ENCODE peak calls at places on chromosome 17, in five cellular contexts. One of them, this sample, is unnamed.

GRCh38 chr17:73371846-73372245 is 60.0 kb upstream of the CDC42EP4 start:
- DNase-seq in ascending aorta: no peak
- DNase-seq in CD8-positive, alpha-beta memory T cell: no peak
- DNase-seq in pancreas: no peak
- DNase-seq in neural progenitor cell: no peak
- DNase-seq in this sample: no peak

GRCh38 chr17:33811984-33812383 is 443.1 kb upstream of the CCL2 start:
- DNase-seq in ascending aorta: no peak
- DNase-seq in CD8-positive, alpha-beta memory T cell: no peak
- DNase-seq in pancreas: no peak
- DNase-seq in neural progenitor cell: no peak
- DNase-seq in this sample: no peak

GRCh38 chr17:41360291-41360995 is 9.2 kb downstream of the KRT33B start:
- DNase-seq in ascending aorta: no peak
- DNase-seq in CD8-positive, alpha-beta memory T cell: no peak
- DNase-seq in pancreas: no peak
- DNase-seq in neural progenitor cell: no peak
- DNase-seq in this sample: no peak

GRCh38 chr17:6713130-6713917 is at the start of gene SLC13A5:
- DNase-seq in ascending aorta: no peak
- DNase-seq in CD8-positive, alpha-beta memory T cell: no peak
- DNase-seq in pancreas: no peak
- DNase-seq in neural progenitor cell: peak; percentile 93
- DNase-seq in this sample: no peak

GRCh38 chr17:17055286-17056166 is 13.3 kb downstream of the MPRIP start:
- DNase-seq in ascending aorta: no peak
- DNase-seq in CD8-positive, alpha-beta memory T cell: no peak
- DNase-seq in pancreas: peak; percentile 30
- DNase-seq in neural progenitor cell: no peak
- DNase-seq in this sample: no peak

GRCh38 chr17:70905796-70906195 is 736.5 kb downstream of the KCNJ2 start:
- DNase-seq in ascending aorta: peak; percentile 11
- DNase-seq in CD8-positive, alpha-beta memory T cell: no peak
- DNase-seq in pancreas: no peak
- DNase-seq in neural progenitor cell: no peak
- DNase-seq in this sample: no peak

GRCh38 chr17:51703364-51704341 is 443.3 kb downstream of the UTP18 start:
- DNase-seq in ascending aorta: no peak
- DNase-seq in CD8-positive, alpha-beta memory T cell: no peak
- DNase-seq in pancreas: peak; percentile 56
- DNase-seq in neural progenitor cell: no peak
- DNase-seq in this sample: no peak

GRCh38 chr17:21358682-21359482 is 17.3 kb upstream of the KCNJ12 start:
- DNase-seq in ascending aorta: no peak
- DNase-seq in CD8-positive, alpha-beta memory T cell: no peak
- DNase-seq in pancreas: no peak
- DNase-seq in neural progenitor cell: no peak
- DNase-seq in this sample: no peak

GRCh38 chr17:78745407-78746088 is 36.5 kb downstream of the CYTH1 start:
- DNase-seq in ascending aorta: no peak
- DNase-seq in CD8-positive, alpha-beta memory T cell: peak; percentile 61
- DNase-seq in pancreas: peak; percentile 35
- DNase-seq in neural progenitor cell: peak; percentile 56
- DNase-seq in this sample: no peak

GRCh38 chr17:40648326-40648968 is 829 bp upstream of the SMARCE1 start:
- DNase-seq in ascending aorta: no peak
- DNase-seq in CD8-positive, alpha-beta memory T cell: no peak
- DNase-seq in pancreas: no peak
- DNase-seq in neural progenitor cell: peak; percentile 83
- DNase-seq in this sample: no peak

GRCh38 chr17:19805006-19805405 is 56.9 kb upstream of the ALDH3A1 start:
- DNase-seq in ascending aorta: no peak
- DNase-seq in CD8-positive, alpha-beta memory T cell: no peak
- DNase-seq in pancreas: no peak
- DNase-seq in neural progenitor cell: no peak
- DNase-seq in this sample: no peak

GRCh38 chr17:79171152-79171551 is 96.5 kb downstream of the ENGASE start:
- DNase-seq in ascending aorta: no peak
- DNase-seq in CD8-positive, alpha-beta memory T cell: no peak
- DNase-seq in pancreas: no peak
- DNase-seq in neural progenitor cell: no peak
- DNase-seq in this sample: no peak

GRCh38 chr17:7486181-7486580 is 2.0 kb downstream of the POLR2A start:
- DNase-seq in ascending aorta: no peak
- DNase-seq in CD8-positive, alpha-beta memory T cell: no peak
- DNase-seq in pancreas: no peak
- DNase-seq in neural progenitor cell: peak; percentile 24
- DNase-seq in this sample: no peak

GRCh38 chr17:58315281-58315711 is 13.3 kb downstream of the TSPOAP1 start:
- DNase-seq in ascending aorta: no peak
- DNase-seq in CD8-positive, alpha-beta memory T cell: no peak
- DNase-seq in pancreas: peak; percentile 5
- DNase-seq in neural progenitor cell: no peak
- DNase-seq in this sample: no peak

GRCh38 chr17:28326114-28326513 is 7.1 kb downstream of the TMEM97 start:
- DNase-seq in ascending aorta: no peak
- DNase-seq in CD8-positive, alpha-beta memory T cell: no peak
- DNase-seq in pancreas: peak; percentile 43
- DNase-seq in neural progenitor cell: no peak
- DNase-seq in this sample: no peak

GRCh38 chr17:364766-365165 is 12.2 kb upstream of the RPH3AL start:
- DNase-seq in ascending aorta: no peak
- DNase-seq in CD8-positive, alpha-beta memory T cell: no peak
- DNase-seq in pancreas: no peak
- DNase-seq in neural progenitor cell: no peak
- DNase-seq in this sample: no peak

GRCh38 chr17:12680407-12680897 is 14.8 kb downstream of the MYOCD start:
- DNase-seq in ascending aorta: no peak
- DNase-seq in CD8-positive, alpha-beta memory T cell: no peak
- DNase-seq in pancreas: no peak
- DNase-seq in neural progenitor cell: peak; percentile 12
- DNase-seq in this sample: no peak

GRCh38 chr17:4965311-4965986 is 2.2 kb downstream of the SPAG7 start:
- DNase-seq in ascending aorta: no peak
- DNase-seq in CD8-positive, alpha-beta memory T cell: no peak
- DNase-seq in pancreas: no peak
- DNase-seq in neural progenitor cell: no peak
- DNase-seq in this sample: no peak
- H3K4me3 ChIP-seq in ascending aorta: peak overlapping the region; percentile 77
- H3K4me3 ChIP-seq in CD8-positive, alpha-beta memory T cell: no peak overlapping the region
- H3K4me3 ChIP-seq in pancreas: no peak overlapping the region
- H3K4me3 ChIP-seq in neural progenitor cell: no peak overlapping the region
- H3K4me3 ChIP-seq in this sample: no peak overlapping the region

DNA sequence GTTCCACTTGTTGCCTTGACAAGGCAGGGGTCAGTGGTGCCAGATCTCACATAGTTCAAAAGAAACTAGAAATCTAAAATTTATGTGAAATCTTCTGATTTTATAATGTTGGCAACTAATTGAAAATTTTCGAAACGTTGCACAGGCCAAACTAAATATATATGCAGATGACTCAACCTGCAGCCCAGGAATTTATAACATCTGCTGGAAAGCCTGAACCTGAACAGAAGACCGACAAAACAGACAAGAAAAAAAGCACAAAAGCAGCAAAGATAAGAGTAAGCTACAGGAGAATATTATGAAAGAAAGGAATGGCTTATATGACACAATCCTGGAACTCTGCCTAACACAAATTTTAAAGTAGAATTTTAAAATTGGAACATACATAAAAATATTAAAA is 207.6 kb downstream of the CEP112 start:
- DNase-seq in ascending aorta: no peak
- DNase-seq in CD8-positive, alpha-beta memory T cell: no peak
- DNase-seq in pancreas: no peak
- DNase-seq in neural progenitor cell: no peak
- DNase-seq in this sample: no peak
- H3K4me3 ChIP-seq in ascending aorta: no peak overlapping the region
- H3K4me3 ChIP-seq in CD8-positive, alpha-beta memory T cell: no peak overlapping the region
- H3K4me3 ChIP-seq in pancreas: no peak overlapping the region
- H3K4me3 ChIP-seq in neural progenitor cell: no peak overlapping the region
- H3K4me3 ChIP-seq in this sample: no peak overlapping the region

GRCh38 chr17:30377574-30377973 is 1.2 kb upstream of the CPD start:
- DNase-seq in ascending aorta: no peak
- DNase-seq in CD8-positive, alpha-beta memory T cell: no peak
- DNase-seq in pancreas: no peak
- DNase-seq in neural progenitor cell: no peak
- DNase-seq in this sample: no peak
- H3K4me3 ChIP-seq in ascending aorta: peak overlapping the region; percentile 90
- H3K4me3 ChIP-seq in CD8-positive, alpha-beta memory T cell: peak overlapping the region; percentile 94
- H3K4me3 ChIP-seq in pancreas: no peak overlapping the region
- H3K4me3 ChIP-seq in neural progenitor cell: no peak overlapping the region
- H3K4me3 ChIP-seq in this sample: no peak overlapping the region

DNA sequence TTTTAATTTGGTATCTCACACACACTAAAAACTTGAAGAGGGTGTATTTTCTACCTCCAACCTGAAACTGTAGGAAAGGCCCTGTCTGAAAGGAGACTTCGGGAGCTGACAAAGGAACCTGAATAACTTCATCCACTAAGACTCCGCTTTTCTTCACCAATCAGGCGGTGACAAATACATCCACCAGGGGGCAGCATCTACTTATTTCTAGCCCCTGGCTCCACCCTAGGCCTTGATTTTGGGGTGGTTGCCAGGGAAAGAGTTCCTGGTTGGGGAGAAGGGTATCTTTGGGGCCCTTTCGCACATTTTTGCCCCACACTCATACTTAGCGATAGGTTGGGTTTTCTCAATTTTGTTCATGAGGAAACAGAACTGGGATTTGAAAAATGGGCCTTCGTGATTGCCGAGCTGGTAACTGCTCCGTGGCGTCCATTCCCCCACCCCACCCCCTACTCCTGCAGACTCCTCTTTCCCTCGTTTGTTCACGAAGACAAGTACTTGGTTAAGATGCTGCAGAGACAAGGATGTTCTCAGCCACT is 4.8 kb upstream of the ARL4D start:
- DNase-seq in ascending aorta: peak; percentile 46
- DNase-seq in CD8-positive, alpha-beta memory T cell: peak; percentile 85
- DNase-seq in pancreas: peak; percentile 95
- DNase-seq in neural progenitor cell: peak; percentile 92
- DNase-seq in this sample: peak; percentile 25
- H3K4me3 ChIP-seq in ascending aorta: peak overlapping the region; percentile 34
- H3K4me3 ChIP-seq in CD8-positive, alpha-beta memory T cell: no peak overlapping the region
- H3K4me3 ChIP-seq in pancreas: no peak overlapping the region
- H3K4me3 ChIP-seq in neural progenitor cell: no peak overlapping the region
- H3K4me3 ChIP-seq in this sample: no peak overlapping the region

GRCh38 chr17:81889602-81890001 is 1.8 kb downstream of the ALYREF start:
- DNase-seq in ascending aorta: no peak
- DNase-seq in CD8-positive, alpha-beta memory T cell: no peak
- DNase-seq in pancreas: no peak
- DNase-seq in neural progenitor cell: no peak
- DNase-seq in this sample: no peak
- H3K4me3 ChIP-seq in ascending aorta: peak overlapping the region; percentile 96
- H3K4me3 ChIP-seq in CD8-positive, alpha-beta memory T cell: no peak overlapping the region
- H3K4me3 ChIP-seq in pancreas: no peak overlapping the region
- H3K4me3 ChIP-seq in neural progenitor cell: peak overlapping the region; percentile 87
- H3K4me3 ChIP-seq in this sample: peak overlapping the region; percentile 64

GRCh38 chr17:50026901-50027638 is 28.8 kb upstream of the ITGA3 start:
- DNase-seq in ascending aorta: peak; percentile 37
- DNase-seq in CD8-positive, alpha-beta memory T cell: peak; percentile 67
- DNase-seq in pancreas: peak; percentile 91
- DNase-seq in neural progenitor cell: peak; percentile 76
- DNase-seq in this sample: no peak
- H3K4me3 ChIP-seq in ascending aorta: peak overlapping the region; percentile 62
- H3K4me3 ChIP-seq in CD8-positive, alpha-beta memory T cell: no peak overlapping the region
- H3K4me3 ChIP-seq in pancreas: no peak overlapping the region
- H3K4me3 ChIP-seq in neural progenitor cell: no peak overlapping the region
- H3K4me3 ChIP-seq in this sample: peak overlapping the region; percentile 54

DNA sequence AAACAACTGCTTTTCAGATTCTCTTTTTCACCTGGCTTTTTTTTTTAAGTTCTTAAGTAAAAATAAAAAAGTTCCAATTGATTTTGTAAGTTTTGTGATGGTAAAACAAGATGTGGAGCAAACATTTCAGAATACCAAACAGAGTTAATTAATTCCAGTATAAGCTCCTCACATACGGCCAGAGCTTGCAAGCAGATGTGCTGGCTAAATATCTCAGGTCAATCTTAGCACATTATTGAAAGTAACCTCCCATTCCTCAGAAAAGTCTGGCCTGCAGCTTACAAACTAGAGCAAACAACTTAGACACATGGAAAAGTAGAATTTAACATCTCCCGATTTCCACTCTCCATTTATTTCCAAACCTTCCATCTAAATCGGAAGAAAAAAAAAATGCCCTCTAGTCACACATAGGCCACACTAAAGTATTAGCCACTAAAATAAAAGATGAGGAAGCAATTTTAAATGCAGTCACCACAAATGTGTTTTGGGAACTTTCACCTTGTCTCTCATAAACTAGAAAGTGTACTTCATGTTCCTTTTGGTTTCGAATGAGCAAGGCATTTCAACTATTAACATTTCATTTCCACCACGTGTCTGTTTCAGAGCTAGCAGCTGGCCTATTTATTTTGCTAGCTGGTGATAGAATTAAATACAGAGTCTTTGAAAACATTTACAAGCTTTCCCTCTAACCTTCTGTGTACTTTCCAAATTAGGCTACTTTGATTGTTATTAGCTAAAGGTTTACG is 143.3 kb downstream of the STX8 start:
- DNase-seq in ascending aorta: no peak
- DNase-seq in CD8-positive, alpha-beta memory T cell: no peak
- DNase-seq in pancreas: no peak
- DNase-seq in neural progenitor cell: no peak
- DNase-seq in this sample: no peak
- H3K4me3 ChIP-seq in ascending aorta: no peak overlapping the region
- H3K4me3 ChIP-seq in CD8-positive, alpha-beta memory T cell: no peak overlapping the region
- H3K4me3 ChIP-seq in pancreas: no peak overlapping the region
- H3K4me3 ChIP-seq in neural progenitor cell: no peak overlapping the region
- H3K4me3 ChIP-seq in this sample: no peak overlapping the region

DNA sequence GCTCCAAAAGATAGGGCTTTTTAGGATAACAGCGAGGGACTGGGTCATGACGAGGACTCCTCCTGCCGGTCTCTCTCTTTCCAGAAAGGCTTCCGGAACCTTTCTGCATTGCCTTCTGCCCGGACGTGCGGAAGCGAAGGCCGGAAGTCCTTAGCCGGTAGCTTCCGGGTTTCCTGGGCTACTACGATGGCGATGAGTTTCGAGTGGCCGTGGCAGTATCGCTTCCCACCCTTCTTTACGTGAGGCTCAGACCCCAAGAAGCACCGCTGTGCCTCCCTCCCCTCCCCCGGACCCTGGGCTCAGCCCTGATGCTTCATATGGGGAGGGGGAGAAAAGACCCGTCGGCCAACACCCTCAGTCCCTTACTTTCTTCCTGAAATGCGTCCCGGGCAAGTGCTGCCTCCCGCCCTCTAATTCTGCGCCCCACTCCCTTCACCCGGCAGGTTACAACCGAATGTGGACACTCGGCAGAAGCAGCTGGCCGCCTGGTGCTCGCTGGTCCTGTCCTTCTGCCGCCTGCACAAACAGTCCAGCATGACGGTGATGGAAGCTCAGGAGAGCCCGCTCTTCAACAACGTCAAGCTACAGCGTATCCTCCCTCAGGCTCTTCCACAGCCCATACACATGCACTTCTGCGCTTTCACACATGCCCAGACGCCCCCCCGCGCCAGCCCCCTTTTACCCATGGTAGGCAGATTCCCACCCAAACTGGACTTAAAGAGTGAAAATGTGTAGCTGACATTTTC is at the start of gene VPS25:
- DNase-seq in ascending aorta: peak; percentile 17
- DNase-seq in CD8-positive, alpha-beta memory T cell: peak; percentile 72
- DNase-seq in pancreas: peak; percentile 71
- DNase-seq in neural progenitor cell: peak; percentile 88
- DNase-seq in this sample: no peak
- H3K4me3 ChIP-seq in ascending aorta: peak within 1 kb of the TSS; percentile 81
- H3K4me3 ChIP-seq in CD8-positive, alpha-beta memory T cell: peak within 1 kb of the TSS; percentile 99
- H3K4me3 ChIP-seq in pancreas: peak within 1 kb of the TSS; percentile 98
- H3K4me3 ChIP-seq in neural progenitor cell: peak within 1 kb of the TSS; percentile 71
- H3K4me3 ChIP-seq in this sample: peak within 1 kb of the TSS; percentile 82

GRCh38 chr17:76561332-76561731 is 21.5 kb downstream of the PRCD start:
- DNase-seq in ascending aorta: no peak
- DNase-seq in CD8-positive, alpha-beta memory T cell: no peak
- DNase-seq in pancreas: no peak
- DNase-seq in neural progenitor cell: no peak
- DNase-seq in this sample: no peak
- H3K4me3 ChIP-seq in ascending aorta: no peak overlapping the region
- H3K4me3 ChIP-seq in CD8-positive, alpha-beta memory T cell: peak overlapping the region; percentile 53
- H3K4me3 ChIP-seq in pancreas: no peak overlapping the region
- H3K4me3 ChIP-seq in neural progenitor cell: no peak overlapping the region
- H3K4me3 ChIP-seq in this sample: no peak overlapping the region

This sample was measured in esophagus squamous epithelium.